ENCODE peak calls at places on chromosomes 2 and 18, in five cellular contexts. K, T, E, O and B are unnamed samples.

GRCh38 chr2:217077841-217078407 is 218.1 kb upstream of the TNP1 start:
- DNase-seq in K (peak; percentile 69), T (no peak), E (no peak), O (peak; percentile 34), B (no peak)

GRCh38 chr2:42961385-42961800 is 169.0 kb upstream of the HAAO start:
- DNase-seq in K (no peak), T (no peak), E (no peak), O (no peak), B (no peak)

GRCh38 chr18:62388855-62389760 is 64.0 kb downstream of the TNFRSF11A start:
- DNase-seq in K (no peak), T (peak; percentile 51), E (peak; percentile 81), O (no peak), B (no peak)

GRCh38 chr2:85924522-85924921 is 35.7 kb upstream of the ST3GAL5 start:
- DNase-seq in K (peak; percentile 51), T (peak; percentile 43), E (no peak), O (no peak), B (no peak)

GRCh38 chr2:188380280-188380679 is 88.6 kb downstream of the GULP1 start:
- DNase-seq in K (no peak), T (no peak), E (no peak), O (no peak), B (no peak)

GRCh38 chr2:7077660-7078278 is 160.6 kb downstream of the RNF144A start:
- DNase-seq in K (no peak), T (no peak), E (no peak), O (no peak), B (no peak)

GRCh38 chr2:166628478-166629136 is 134.6 kb upstream of the SCN7A start:
- DNase-seq in K (no peak), T (no peak), E (no peak), O (no peak), B (no peak)

GRCh38 chr2:7210712-7211111 is 293.5 kb downstream of the RNF144A start:
- DNase-seq in K (no peak), T (no peak), E (no peak), O (no peak), B (no peak)

GRCh38 chr2:71940695-71941094 is 207.0 kb downstream of the CYP26B1 start:
- DNase-seq in K (no peak), T (no peak), E (no peak), O (no peak), B (no peak)

GRCh38 chr2:149094217-149095015 is 55.9 kb downstream of the LYPD6B start:
- DNase-seq in K (no peak), T (no peak), E (no peak), O (no peak), B (no peak)

GRCh38 chr2:141888987-141889555 is 241.7 kb downstream of the LRP1B start:
- DNase-seq in K (no peak), T (no peak), E (no peak), O (no peak), B (no peak)

GRCh38 chr2:226477221-226478120 is 322.1 kb downstream of the IRS1 start:
- DNase-seq in K (peak; percentile 22), T (no peak), E (no peak), O (no peak), B (no peak)

GRCh38 chr2:211132586-211132985 is 576.2 kb downstream of the CPS1 start:
- DNase-seq in K (no peak), T (no peak), E (no peak), O (no peak), B (no peak)

GRCh38 chr2:26982102-26982742 is 11.8 kb downstream of the MAPRE3 start:
- DNase-seq in K (peak; percentile 36), T (peak; percentile 74), E (peak; percentile 78), O (peak; percentile 60), B (no peak)

GRCh38 chr18:54209471-54210180 is 14.8 kb downstream of the MBD2 start:
- DNase-seq in K (peak; percentile 15), T (no peak), E (no peak), O (no peak), B (peak; percentile 61)

GRCh38 chr18:22106536-22107292 is 62.7 kb upstream of the GATA6 start:
- DNase-seq in K (peak; percentile 6), T (peak; percentile 17), E (peak; percentile 12), O (peak; percentile 60), B (no peak)

GRCh38 chr2:25228848-25229674 is 60.7 kb upstream of the POMC start:
- DNase-seq in K (peak; percentile 72), T (peak; percentile 84), E (peak; percentile 78), O (peak; percentile 90), B (no peak)

DNA sequence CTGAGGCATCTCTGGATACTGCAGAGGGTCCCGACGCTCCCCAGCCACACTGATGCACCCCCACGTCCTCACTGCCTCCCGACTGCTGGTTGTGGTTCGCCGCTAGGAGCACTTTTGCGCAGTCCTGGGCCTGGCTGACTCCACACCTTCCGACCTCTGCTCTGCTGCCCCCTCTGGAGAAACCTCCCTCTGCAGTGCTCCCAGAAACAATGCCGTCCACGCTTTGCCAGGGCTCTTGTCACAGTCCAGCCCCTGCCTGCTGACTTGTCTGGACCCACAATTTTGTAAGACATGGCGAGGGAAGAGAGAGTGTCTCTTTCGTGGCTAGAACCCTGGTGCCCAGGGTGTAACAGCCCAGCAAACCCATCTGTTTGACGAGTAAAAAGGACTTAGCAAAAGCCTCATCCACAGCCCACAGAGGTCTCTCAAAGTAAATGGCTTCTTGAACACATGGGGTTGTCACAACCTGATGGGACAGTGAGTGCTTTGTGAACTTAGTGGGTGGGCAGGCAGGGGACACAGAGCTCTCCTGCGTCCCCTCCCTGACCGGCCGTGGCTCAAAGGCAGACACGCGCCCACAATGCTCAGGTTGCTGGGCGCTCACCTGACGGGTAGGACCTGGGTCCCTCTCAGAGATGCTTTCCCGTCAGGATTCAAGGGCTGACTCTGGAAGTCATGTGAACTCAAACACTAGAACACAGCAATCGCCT is 4.0 kb downstream of the COPS9 start:
- DNase-seq in K (no peak), T (no peak), E (no peak), O (peak; percentile 13), B (no peak)
- TF ChIP-seq BHLHE40 in K (no peak), T (no peak), E (no peak), O (no peak), B (no peak)

DNA sequence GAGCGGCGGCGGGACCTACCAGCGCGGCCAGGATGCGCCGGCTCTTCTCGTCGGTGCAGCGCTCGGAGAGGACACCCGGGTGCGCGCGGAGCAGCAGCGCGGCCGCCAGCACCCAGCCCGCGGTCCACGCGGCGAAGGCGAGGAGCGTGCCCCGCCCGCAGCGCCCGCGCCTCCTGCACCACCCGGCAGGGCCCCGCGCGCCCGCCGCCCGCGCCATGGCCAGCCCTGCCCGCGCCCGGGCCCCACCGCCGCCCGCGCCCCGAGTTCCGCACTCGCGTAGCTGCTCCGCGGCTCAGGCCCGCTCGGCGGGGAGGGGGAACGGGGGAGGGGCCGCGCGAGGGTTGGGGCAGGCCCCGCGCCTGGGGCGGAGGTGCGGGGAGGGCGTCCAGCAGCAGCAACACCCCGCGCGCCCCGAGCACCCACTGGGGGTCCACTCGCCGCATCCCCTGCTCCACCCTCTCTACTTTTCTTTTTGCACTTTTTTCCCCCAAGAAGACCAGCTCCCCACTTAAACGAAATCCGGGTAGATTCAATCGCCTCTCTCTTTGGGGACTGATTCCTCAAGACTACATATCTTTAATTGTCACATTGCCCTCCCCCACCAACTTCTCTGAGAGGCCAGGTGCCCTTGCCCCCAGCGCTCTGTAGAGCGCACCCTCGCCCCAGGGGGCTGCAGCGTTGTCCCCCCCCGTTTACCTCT is at the start of gene DIPK1C:
- DNase-seq in K (no peak), T (peak; percentile 7), E (no peak), O (no peak), B (no peak)
- TF ChIP-seq POLR2A in K (no peak), T (no peak), E (no peak), O (no peak), B (no peak)

DNA sequence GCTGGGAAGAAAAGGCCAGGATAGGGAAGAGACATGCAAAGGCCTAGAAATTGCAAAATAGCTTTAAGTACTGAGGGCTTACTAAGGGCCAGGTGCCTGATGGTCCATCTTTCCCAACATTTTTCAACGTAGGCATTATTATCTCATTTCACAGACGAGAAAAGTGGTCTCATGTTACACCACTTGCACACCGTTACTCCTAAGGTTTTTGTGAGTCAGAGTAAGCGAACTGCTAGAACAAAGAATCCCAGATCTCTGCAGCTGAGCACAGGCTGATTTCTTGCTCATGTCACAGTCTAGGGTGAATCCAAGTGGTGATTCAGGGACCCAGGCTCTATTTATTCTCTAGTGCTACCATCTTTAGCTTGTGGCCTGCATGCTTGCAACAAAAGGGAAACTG is 25.8 kb downstream of the ADRA2B start:
- DNase-seq in K (peak; percentile 54), T (no peak), E (no peak), O (no peak), B (no peak)
- TF ChIP-seq BHLHE40 in K (no peak), T (no peak), E (no peak), O (no peak), B (no peak)

DNA sequence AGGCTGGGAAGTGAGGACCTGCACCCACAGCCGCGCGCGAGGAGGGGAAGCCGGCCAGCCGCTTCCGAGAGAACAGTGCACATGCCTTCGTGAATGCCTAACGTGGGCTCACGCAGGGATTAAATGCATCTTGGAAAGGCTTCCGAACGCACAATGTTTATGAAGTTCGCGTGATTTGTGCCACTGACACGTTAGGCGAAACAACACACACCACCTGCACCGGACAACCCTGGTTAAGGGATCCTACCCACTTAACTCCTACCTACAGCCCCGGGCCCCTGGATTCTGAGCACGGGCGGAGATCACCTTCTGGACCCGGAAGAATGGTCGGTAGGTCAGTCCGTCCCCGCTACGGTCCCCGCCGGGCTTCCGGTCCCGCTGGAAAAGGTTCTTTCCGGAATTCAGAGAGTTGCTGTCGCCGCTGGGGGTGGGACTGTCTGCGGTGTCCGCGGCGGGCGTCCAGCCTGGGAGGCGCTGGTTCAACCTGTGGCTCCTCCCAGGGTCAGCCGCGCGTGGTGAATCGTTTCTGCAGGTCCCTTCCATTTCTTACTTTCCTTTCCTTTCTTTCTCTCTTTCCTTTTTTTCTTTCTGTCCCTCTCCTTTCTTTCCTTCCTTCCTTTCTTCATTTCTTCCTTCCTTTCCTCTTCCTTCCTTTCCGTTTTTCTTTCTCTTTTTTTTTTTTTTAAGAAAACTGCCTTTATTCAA is at the start of gene MTIF2:
- DNase-seq in K (peak; percentile 91), T (peak; percentile 97), E (peak; percentile 95), O (peak; percentile 90), B (peak; percentile 78)
- TF ChIP-seq POLR2A in K (peak; percentile 81), T (peak; percentile 95), E (peak; percentile 99), O (peak; percentile 97), B (peak; percentile 96)